ENCODE peak calls at places on chromosomes 6 and 20, in four cellular contexts. Z is HCT116, N is H1, G is HepG2. X is an unnamed sample.

GRCh38 chr20:38673261-38673660 is 51.0 kb upstream of the SLC32A1 start:
- DNase-seq in Z (no peak), G (no peak), N (no peak), X (no peak)

GRCh38 chr6:7108196-7108963 is 619 bp downstream of the RREB1 start:
- DNase-seq in G (peak; percentile 35), N (no peak), Z (no peak), X (peak; percentile 60)

GRCh38 chr6:167766986-167767714 is 59.6 kb upstream of the AFDN start:
- DNase-seq in Z (no peak), N (no peak), G (no peak), X (no peak)

GRCh38 chr6:14573267-14573666 is 455.7 kb downstream of the CD83 start:
- DNase-seq in Z (no peak), G (no peak), N (no peak), X (no peak)

GRCh38 chr20:54340667-54341081 is 132.8 kb downstream of the PFDN4 start:
- DNase-seq in N (no peak), G (no peak), Z (no peak), X (no peak)

GRCh38 chr6:116072368-116072767 is 11.7 kb upstream of the FRK start:
- DNase-seq in G (peak; percentile 69), Z (no peak), N (no peak), X (no peak)

GRCh38 chr6:38131527-38131965 is 312.0 kb downstream of the ZFAND3 start:
- DNase-seq in N (no peak), Z (no peak), G (no peak), X (no peak)

GRCh38 chr6:30171677-30172471 is 8.5 kb downstream of the TRIM15 start:
- DNase-seq in Z (no peak), N (peak; percentile 31), G (no peak), X (peak; percentile 74)

GRCh38 chr6:157094038-157094437 is 229.3 kb downstream of the TMEM242 start:
- DNase-seq in G (no peak), N (no peak), Z (no peak), X (no peak)

GRCh38 chr20:32439132-32439829 is 81.2 kb downstream of the ASXL1 start:
- DNase-seq in G (no peak), Z (no peak), N (no peak), X (no peak)

GRCh38 chr6:166589334-166589731 is 2.9 kb upstream of the RAMACL start:
- DNase-seq in N (no peak), Z (no peak), G (no peak), X (no peak)

GRCh38 chr6:2764610-2765165 is 505 bp upstream of the WRNIP1 start:
- DNase-seq in Z (no peak), G (peak; percentile 50), N (no peak), X (no peak)

GRCh38 chr6:43089467-43089866 is 13.4 kb downstream of the PTK7 start:
- DNase-seq in N (no peak), G (no peak), Z (no peak), X (no peak)

GRCh38 chr20:61399433-61399832 is 147.4 kb downstream of the CDH4 start:
- DNase-seq in Z (no peak), N (no peak), G (no peak), X (no peak)

GRCh38 chr20:23357767-23358562 is 4.0 kb upstream of the GZF1 start:
- DNase-seq in Z (peak; percentile 99), N (peak; percentile 99), G (peak; percentile 98), X (peak; percentile 100)
- TF ChIP-seq ATF3 in Z (no peak), N (peak; percentile 90), G (peak; percentile 32), X (no peak)

GRCh38 chr6:129476810-129477209 is 233.2 kb downstream of the ARHGAP18 start:
- DNase-seq in G (no peak), Z (no peak), N (no peak), X (no peak)

GRCh38 chr6:129475477-129476247 is 234.3 kb downstream of the ARHGAP18 start:
- DNase-seq in N (no peak), Z (no peak), G (no peak), X (no peak)

GRCh38 chr6:129476248-129476564 is 233.8 kb downstream of the ARHGAP18 start:
- DNase-seq in G (no peak), Z (no peak), N (no peak), X (no peak)

GRCh38 chr6:129469070-129469662 is 240.8 kb downstream of the ARHGAP18 start:
- DNase-seq in N (no peak), G (no peak), Z (no peak), X (no peak)

DNA sequence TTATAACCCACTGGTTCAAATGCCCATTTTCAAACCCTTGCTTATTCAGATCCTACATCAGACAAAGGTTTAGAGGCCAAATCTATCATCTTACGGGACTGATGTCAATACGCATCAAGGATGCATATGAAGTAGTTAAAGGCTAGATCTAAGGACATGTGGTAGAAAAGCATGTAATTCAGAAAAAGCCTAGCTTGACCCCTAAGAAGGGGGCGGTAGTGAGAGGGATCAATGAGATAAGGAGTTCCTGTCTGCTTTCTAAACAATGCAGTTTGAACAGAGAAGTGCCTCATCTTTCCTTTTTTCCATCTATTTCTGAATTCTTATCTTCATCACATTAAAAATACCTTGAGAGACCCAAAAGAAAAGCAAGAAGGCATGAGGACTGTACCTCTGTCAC is 237.7 kb downstream of the ARHGAP18 start:
- DNase-seq in N (no peak), Z (no peak), G (no peak), X (no peak)
- TF ChIP-seq ATF3 in N (no peak), Z (no peak), G (no peak), X (no peak)

DNA sequence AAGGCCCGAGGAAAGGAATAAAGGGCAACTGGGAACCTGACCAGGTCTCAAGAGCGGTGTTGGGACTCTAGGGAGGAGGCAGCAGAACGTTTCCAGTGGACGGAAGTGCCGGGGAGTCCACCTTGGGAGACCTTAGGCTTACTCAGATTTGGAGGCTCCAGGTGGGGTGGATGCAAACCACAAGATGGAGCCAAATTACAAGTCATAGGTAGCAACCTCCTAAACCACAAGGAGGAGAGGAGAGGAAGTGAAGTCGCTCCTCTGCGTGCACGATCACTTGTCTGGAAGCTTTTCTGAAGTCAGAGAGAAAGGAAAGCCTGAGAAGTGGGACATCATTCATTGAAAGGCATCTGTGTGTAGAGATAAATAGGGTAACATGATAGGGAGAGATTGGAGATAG is 9.3 kb downstream of the HLA-DOA start:
- DNase-seq in N (peak; percentile 41), Z (peak; percentile 66), G (peak; percentile 33), X (peak; percentile 67)
- TF ChIP-seq ATF3 in N (no peak), Z (no peak), G (no peak), X (no peak)

GRCh38 chr20:48984575-48985219 is 61.4 kb upstream of the CSE1L start:
- DNase-seq in Z (no peak), G (no peak), N (no peak), X (no peak)
- TF ChIP-seq ATF3 in Z (no peak), G (no peak), N (no peak), X (no peak)

DNA sequence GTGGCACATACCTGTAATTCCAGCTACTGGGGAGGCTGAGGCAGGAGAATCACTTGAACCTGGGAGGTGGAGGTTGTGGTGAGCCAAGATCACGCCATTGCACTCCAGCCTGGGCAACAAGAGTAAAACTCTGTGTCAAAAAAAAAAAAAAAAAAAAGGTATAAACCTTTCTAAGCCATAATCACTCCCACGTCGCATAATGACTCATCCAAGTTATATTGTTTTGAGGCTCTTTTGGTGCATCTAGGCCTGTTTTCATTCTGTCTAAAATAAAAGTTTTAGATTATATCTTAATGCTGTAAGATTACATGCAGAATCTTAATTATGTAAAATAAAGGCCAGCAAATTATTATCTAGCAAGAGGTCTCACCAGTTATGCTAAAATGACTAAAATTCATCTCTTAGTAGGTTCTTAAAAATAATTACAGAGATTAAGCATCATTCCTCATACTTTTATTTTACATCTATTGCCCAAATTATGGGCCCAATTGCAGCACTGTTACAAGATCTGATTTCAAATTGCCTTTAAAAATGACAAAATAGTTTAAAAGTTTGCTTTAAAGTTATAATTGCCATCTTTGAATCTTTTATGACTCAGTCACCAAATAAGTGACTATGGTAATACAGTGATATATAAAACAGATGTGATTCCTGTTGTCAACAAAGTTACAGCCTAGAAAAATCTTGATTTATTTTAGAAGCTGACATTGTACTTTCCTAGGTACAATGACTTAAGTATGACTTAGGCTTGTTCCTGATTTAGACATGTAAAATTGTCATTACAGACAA is 10.4 kb upstream of the SUMO4 start:
- DNase-seq in G (no peak), Z (no peak), N (no peak), X (no peak)
- TF ChIP-seq ATF3 in G (no peak), Z (no peak), N (no peak), X (no peak)

X was measured in WTC11.